ENCODE peak calls at places on chromosomes 3 and 15, in ten cellular contexts. G is upper lobe of left lung, Z is neural crest cell, C is GM23338, J is fibroblast of mammary gland, S is type B pancreatic cell, K is heart right ventricle, V is OCI-LY7, M is bronchial epithelial cell, X is endothelial cell of umbilical vein. O is an unnamed sample.

GRCh38 chr15:77510066-77511044 is 89.7 kb downstream of the HMG20A start:
- DNase-seq in M (no peak), C (peak), K (no peak), Z (no peak), J (no peak), X (no peak), G (no peak), S (no peak), V (no peak), O (no peak)

GRCh38 chr3:194738254-194739093 is 52.8 kb downstream of the FAM43A start:
- DNase-seq in S (no peak), Z (no peak), C (no peak), G (no peak), J (peak), V (no peak), X (peak), K (peak), M (peak), O (no peak)

GRCh38 chr15:69459063-69459462 is 6.4 kb downstream of the RPLP1 start:
- DNase-seq in K (no peak), G (peak), J (no peak), M (no peak), Z (no peak), C (no peak), X (no peak), S (no peak), V (no peak), O (no peak)

GRCh38 chr3:74537164-74537563 is 77.3 kb downstream of the CNTN3 start:
- DNase-seq in Z (no peak), G (no peak), K (no peak), X (no peak), C (no peak), M (no peak), S (no peak), V (no peak), J (peak), O (no peak)

GRCh38 chr3:33438284-33438668 is 1.9 kb downstream of the UBP1 start:
- DNase-seq in G (no peak), C (no peak), K (no peak), M (peak), V (peak), Z (no peak), S (no peak), X (peak), J (peak), O (no peak)

GRCh38 chr3:115623414-115623868 is at the start of gene GAP43:
- DNase-seq in K (peak), Z (peak), G (no peak), J (peak), M (peak), C (peak), X (peak), S (peak), V (no peak), O (peak)

GRCh38 chr15:56254270-56254669 is 10.6 kb upstream of the RFX7 start:
- DNase-seq in C (no peak), S (no peak), G (no peak), X (no peak), K (no peak), Z (no peak), V (no peak), M (no peak), J (no peak), O (peak)

GRCh38 chr3:63912768-63913588 is 795 bp upstream of the SCAANT1 start:
- DNase-seq in S (no peak), K (peak), J (peak), Z (no peak), V (peak), M (peak), C (peak), X (peak), G (peak), O (peak)

GRCh38 chr15:80070840-80071239 is 11.4 kb downstream of the ZFAND6 start:
- DNase-seq in M (no peak), S (no peak), V (peak), G (no peak), Z (peak), J (peak), X (no peak), C (no peak), K (no peak), O (no peak)

GRCh38 chr3:191301017-191301416 is 28.2 kb upstream of the CCDC50 start:
- DNase-seq in J (no peak), Z (no peak), K (no peak), X (no peak), V (peak), M (no peak), C (no peak), G (no peak), S (no peak), O (no peak)

GRCh38 chr3:8303466-8303865 is 198.2 kb upstream of the LMCD1 start:
- DNase-seq in G (no peak), M (peak), Z (no peak), C (no peak), J (peak), S (no peak), K (no peak), V (no peak), X (no peak), O (no peak)

GRCh38 chr3:193835414-193835813 is 242.4 kb downstream of the OPA1 start:
- DNase-seq in J (no peak), Z (no peak), C (no peak), K (no peak), X (no peak), V (no peak), M (no peak), S (no peak), G (no peak), O (no peak)

GRCh38 chr3:58568572-58569286 is 8.5 kb downstream of the FAM107A start:
- DNase-seq in V (peak), K (peak), X (peak), M (peak), Z (peak), C (peak), J (peak), G (peak), S (peak), O (peak)

GRCh38 chr3:46500631-46501377 is 3.0 kb downstream of the RTP3 start:
- DNase-seq in M (no peak), X (no peak), C (no peak), G (no peak), S (no peak), K (no peak), Z (no peak), J (peak), V (peak), O (no peak)

GRCh38 chr3:46406440-46406785 is 453 bp downstream of the CCR5AS start:
- DNase-seq in J (no peak), C (no peak), S (no peak), X (peak), Z (no peak), K (no peak), G (peak), V (no peak), M (no peak), O (no peak)

GRCh38 chr3:36919439-36920160 is 25.3 kb downstream of the TRANK1 start:
- DNase-seq in Z (no peak), X (no peak), V (no peak), M (no peak), K (no peak), G (no peak), C (no peak), S (no peak), J (no peak), O (no peak)

GRCh38 chr3:181635141-181635540 is 76.6 kb upstream of the SOX2 start:
- DNase-seq in G (no peak), C (no peak), V (no peak), M (no peak), X (no peak), J (no peak), K (no peak), S (no peak), Z (no peak), O (no peak)

GRCh38 chr3:187367561-187368103 is 553 bp upstream of the RTP4 start:
- DNase-seq in V (no peak), S (no peak), M (no peak), Z (no peak), J (no peak), K (peak), X (no peak), C (no peak), G (no peak), O (no peak)

GRCh38 chr3:53773586-53774368 is 72.4 kb downstream of the CHDH start:
- DNase-seq in M (peak), C (no peak), S (no peak), X (no peak), J (peak), K (no peak), G (peak), V (no peak), Z (no peak), O (no peak)

GRCh38 chr15:45254405-45255293 is 2.6 kb downstream of the SLC28A2 start:
- DNase-seq in K (no peak), V (no peak), S (no peak), J (peak), X (no peak), Z (no peak), C (no peak), G (peak), M (peak), O (no peak)

GRCh38 chr3:111668912-111669488 is 73.9 kb upstream of the ZBED2 start:
- DNase-seq in Z (no peak), J (peak), K (no peak), M (peak), X (peak), V (peak), S (no peak), G (no peak), C (peak), O (no peak)

GRCh38 chr15:33008284-33009011 is 186.1 kb downstream of the FMN1 start:
- DNase-seq in Z (no peak), M (no peak), X (no peak), G (no peak), V (no peak), J (peak), C (no peak), K (no peak), S (no peak), O (no peak)

GRCh38 chr3:44175070-44175469 is 66.6 kb upstream of the TOPAZ1 start:
- DNase-seq in X (no peak), Z (no peak), S (no peak), G (no peak), V (no peak), M (no peak), C (no peak), J (no peak), K (no peak), O (no peak)

GRCh38 chr3:98596902-98597500 is 3.6 kb upstream of the CPOX start:
- DNase-seq in V (peak), K (no peak), Z (no peak), X (peak), C (peak), J (peak), M (peak), S (no peak), G (no peak), O (no peak)

GRCh38 chr15:58562135-58562534 is 130.3 kb downstream of the LIPC start:
- DNase-seq in C (no peak), M (no peak), Z (no peak), G (no peak), X (no peak), J (no peak), V (no peak), K (no peak), S (no peak), O (no peak)

GRCh38 chr3:38565339-38566214 is 69.4 kb downstream of the EXOG start:
- DNase-seq in K (no peak), G (no peak), J (no peak), C (no peak), M (no peak), X (no peak), S (peak), Z (no peak), V (no peak), O (no peak)

GRCh38 chr15:83248151-83248851 is 36.2 kb downstream of the BNC1 start:
- DNase-seq in M (peak), Z (peak), X (peak), G (no peak), S (no peak), K (no peak), C (peak), V (peak), J (peak), O (no peak)

GRCh38 chr15:74545776-74546656 is 5.0 kb downstream of the ARID3B start:
- DNase-seq in K (peak), M (peak), C (peak), Z (peak), V (peak), G (peak), S (peak), X (peak), J (peak), O (peak)
- TF ChIP-seq CTCF in K (no peak), M (peak), C (no peak), Z (no peak), V (no peak), G (peak), S (no peak), X (no peak), J (no peak), O (no peak)

DNA sequence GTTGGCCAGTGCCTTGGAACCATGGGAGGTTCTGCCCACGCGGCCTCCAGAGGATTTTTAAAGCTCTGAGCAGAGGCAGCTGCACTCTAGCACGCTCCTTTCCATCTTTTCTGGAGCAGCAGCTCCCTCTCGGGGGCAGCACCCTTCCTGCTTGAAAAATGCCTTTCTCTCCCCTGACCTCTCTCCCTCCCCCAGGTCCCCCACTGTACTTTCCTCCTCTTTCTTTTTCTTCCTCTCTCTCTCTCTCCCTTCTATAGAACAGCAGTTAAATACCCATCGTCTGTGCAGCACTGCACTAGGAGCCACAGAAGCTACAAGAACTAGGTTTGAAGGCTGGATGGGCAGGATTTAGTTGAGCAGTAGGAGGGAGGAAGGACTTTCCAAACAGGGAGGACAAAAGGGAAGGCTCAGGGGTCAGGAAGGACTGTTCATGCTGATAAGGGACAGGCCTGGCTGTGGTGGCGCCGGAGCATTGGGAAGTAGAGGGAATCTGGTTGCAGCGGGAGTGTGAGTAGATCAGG is 4.4 kb downstream of the ALPK3 start:
- DNase-seq in Z (no peak), V (peak), G (no peak), K (no peak), J (peak), X (peak), S (no peak), C (no peak), M (no peak), O (no peak)
- TF ChIP-seq CTCF in Z (no peak), V (peak), G (peak), K (peak), J (peak), X (no peak), S (no peak), C (no peak), M (no peak), O (no peak)

GRCh38 chr15:85477730-85478129 is 97.3 kb downstream of the AKAP13 start:
- DNase-seq in J (peak), C (no peak), X (peak), Z (no peak), M (peak), S (no peak), K (no peak), G (no peak), V (no peak), O (no peak)
- TF ChIP-seq CTCF in J (peak), C (no peak), X (no peak), Z (no peak), M (no peak), S (peak), K (no peak), G (no peak), V (no peak), O (no peak)

DNA sequence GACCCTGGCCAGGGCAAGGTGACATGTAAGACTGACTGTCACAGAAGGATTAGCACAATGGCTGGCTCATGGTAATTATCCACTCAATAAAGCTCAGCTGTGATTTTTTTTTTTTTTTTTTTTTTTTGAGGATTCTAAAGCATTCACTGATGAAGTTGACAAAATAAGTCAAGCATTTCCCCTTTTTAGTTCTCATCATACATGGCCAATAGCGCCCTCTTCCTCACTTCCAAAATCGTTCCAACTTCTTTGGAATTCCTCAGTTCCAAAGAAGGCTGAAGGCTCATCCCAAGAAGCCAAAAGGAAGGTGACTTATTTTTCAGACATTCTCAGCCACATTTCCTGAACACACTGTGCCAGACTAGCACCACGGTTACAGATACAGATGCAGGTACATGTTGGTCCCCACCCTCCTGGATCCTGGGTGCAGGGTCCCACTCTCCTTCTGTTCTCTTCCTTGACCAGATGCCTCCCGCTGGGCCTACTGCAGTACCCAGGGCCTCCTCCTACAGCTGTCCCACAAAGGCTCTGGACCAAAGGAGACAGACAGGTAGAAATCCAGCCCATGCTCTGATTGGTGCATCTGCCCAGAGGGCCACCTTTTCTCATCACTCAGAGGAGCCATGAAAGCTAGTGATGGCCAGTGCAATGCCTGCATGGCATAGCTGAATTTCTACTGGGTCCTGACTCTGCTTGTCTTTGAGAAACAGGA is 202.6 kb downstream of the UACA start:
- DNase-seq in Z (no peak), K (no peak), X (no peak), S (no peak), C (peak), J (peak), M (no peak), G (no peak), V (no peak), O (no peak)
- TF ChIP-seq CTCF in Z (no peak), K (no peak), X (no peak), S (no peak), C (no peak), J (no peak), M (no peak), G (no peak), V (no peak), O (no peak)

DNA sequence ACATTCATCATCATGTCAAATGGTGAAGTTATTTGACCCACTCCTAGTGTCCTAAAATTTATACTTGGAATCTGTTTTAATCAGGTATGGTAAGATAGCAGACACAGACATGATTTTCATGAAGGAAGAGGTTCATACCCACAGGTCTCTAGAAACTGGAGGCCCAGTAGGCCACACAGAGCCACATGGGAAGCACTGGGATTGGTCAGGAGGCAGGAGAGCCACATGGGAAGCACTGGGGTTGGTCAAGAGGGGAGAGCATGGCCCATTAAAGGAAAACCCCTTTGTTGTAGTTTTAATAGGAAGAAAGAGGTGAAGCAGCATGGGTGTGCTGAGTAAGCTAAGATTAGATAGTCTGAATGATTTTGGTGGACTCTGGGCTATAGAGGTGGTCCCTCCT is 356.9 kb downstream of the MFSD1 start:
- DNase-seq in K (no peak), C (no peak), G (no peak), S (no peak), M (no peak), X (no peak), Z (no peak), J (no peak), V (no peak), O (no peak)
- TF ChIP-seq CTCF in K (no peak), C (no peak), G (no peak), S (no peak), M (no peak), X (no peak), Z (no peak), J (no peak), V (no peak), O (no peak)

GRCh38 chr3:42960282-42960681 is 18.8 kb upstream of the GASK1A start:
- DNase-seq in G (no peak), K (no peak), X (peak), J (peak), C (peak), S (no peak), Z (no peak), M (no peak), V (no peak), O (no peak)

GRCh38 chr3:42961633-42962032 is 17.5 kb upstream of the GASK1A start:
- DNase-seq in J (peak), Z (peak), C (peak), K (no peak), S (no peak), X (peak), V (peak), G (no peak), M (peak), O (peak)

GRCh38 chr3:42960781-42961180 is 18.3 kb upstream of the GASK1A start:
- DNase-seq in J (no peak), V (no peak), C (no peak), X (no peak), K (no peak), M (no peak), S (no peak), Z (no peak), G (no peak), O (no peak)

GRCh38 chr3:42957573-42957972 is 21.5 kb upstream of the GASK1A start:
- DNase-seq in C (peak), X (no peak), M (no peak), K (no peak), V (no peak), Z (no peak), G (no peak), S (no peak), J (no peak), O (no peak)
- TF ChIP-seq CTCF in C (peak), X (no peak), M (no peak), K (no peak), V (no peak), Z (peak), G (no peak), S (peak), J (peak), O (no peak)

DNA sequence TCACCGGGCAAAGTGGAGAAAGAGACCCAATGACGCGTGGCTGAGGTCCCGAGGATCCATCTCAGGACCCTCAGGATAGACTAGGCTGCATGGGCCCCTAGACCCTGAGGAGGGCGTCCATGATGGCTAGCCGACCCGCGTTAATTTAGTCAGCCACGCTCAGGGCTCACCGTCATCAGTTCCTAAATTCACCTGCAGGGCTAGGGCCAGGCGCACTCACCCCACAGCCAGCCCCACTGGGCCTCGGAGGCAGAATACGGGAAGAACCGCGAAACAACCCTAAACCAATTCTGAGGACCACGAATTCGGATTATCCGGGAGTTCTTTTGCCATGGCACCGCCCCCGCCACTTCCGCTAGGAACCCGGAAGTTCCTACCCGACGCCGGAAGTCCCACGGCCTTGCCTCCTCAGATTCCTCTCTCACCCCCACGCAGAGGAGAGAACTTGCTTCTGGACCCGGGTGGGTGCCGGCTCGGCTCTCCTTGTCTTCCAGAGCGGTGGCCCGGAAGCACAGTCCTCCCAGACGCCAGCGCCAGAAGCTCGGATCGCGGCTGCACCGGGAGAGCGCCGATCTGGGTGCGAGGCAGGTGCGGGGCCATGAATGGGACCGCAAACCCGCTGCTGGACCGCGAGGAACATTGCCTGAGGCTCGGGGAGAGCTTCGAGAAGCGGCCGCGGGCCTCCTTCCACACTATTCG is at the start of the genes EAF1 and METTL6:
- DNase-seq in Z (peak), G (peak), K (peak), M (peak), C (peak), X (peak), S (peak), V (peak), J (peak), O (peak)
- TF ChIP-seq CTCF in Z (peak), G (peak), K (peak), M (peak), C (peak), X (peak), S (peak), V (peak), J (peak), O (peak)

O was measured in glutamatergic neuron.